ENCODE peak calls at places on chromosome 5, in five cellular contexts. One of them, this sample, is unnamed.
A peak's percentile ranks its signal among the peaks of the same experiment; 100 is the strongest.

GRCh38 chr5:171400169-171400568 is 12.5 kb downstream of the NPM1 start:
- DNase-seq in cardiac muscle cell: no peak
- DNase-seq in mammary epithelial cell: no peak
- DNase-seq in GM10248: no peak
- DNase-seq in HFF-Myc: no peak
- DNase-seq in this sample: no peak

GRCh38 chr5:131965826-131966415 is 20.5 kb upstream of the MEIKIN start:
- DNase-seq in cardiac muscle cell: no peak
- DNase-seq in GM10248: no peak
- DNase-seq in mammary epithelial cell: no peak
- DNase-seq in HFF-Myc: no peak
- DNase-seq in this sample: no peak

GRCh38 chr5:67006152-67006848 is 190.3 kb downstream of the CD180 start:
- DNase-seq in HFF-Myc: no peak
- DNase-seq in mammary epithelial cell: no peak
- DNase-seq in GM10248: no peak
- DNase-seq in cardiac muscle cell: no peak
- DNase-seq in this sample: no peak

GRCh38 chr5:65721050-65721774 is 697 bp downstream of the SGTB start:
- DNase-seq in HFF-Myc: peak; percentile 43
- DNase-seq in cardiac muscle cell: peak; percentile 64
- DNase-seq in GM10248: peak; percentile 45
- DNase-seq in mammary epithelial cell: peak; percentile 46
- DNase-seq in this sample: peak; percentile 48

GRCh38 chr5:15376803-15377202 is 123.2 kb upstream of the FBXL7 start:
- DNase-seq in GM10248: no peak
- DNase-seq in mammary epithelial cell: no peak
- DNase-seq in HFF-Myc: no peak
- DNase-seq in cardiac muscle cell: no peak
- DNase-seq in this sample: no peak

GRCh38 chr5:6713274-6714181 is at the start of gene TENT4A:
- DNase-seq in HFF-Myc: no peak
- DNase-seq in mammary epithelial cell: no peak
- DNase-seq in GM10248: peak; percentile 98
- DNase-seq in cardiac muscle cell: peak; percentile 41
- DNase-seq in this sample: peak; percentile 98

GRCh38 chr5:133328800-133329199 is 277.0 kb downstream of the HSPA4 start:
- DNase-seq in HFF-Myc: no peak
- DNase-seq in GM10248: no peak
- DNase-seq in mammary epithelial cell: no peak
- DNase-seq in cardiac muscle cell: no peak
- DNase-seq in this sample: no peak

GRCh38 chr5:176621661-176622079 is 8.7 kb downstream of the SNCB start:
- DNase-seq in HFF-Myc: no peak
- DNase-seq in GM10248: no peak
- DNase-seq in cardiac muscle cell: peak; percentile 43
- DNase-seq in mammary epithelial cell: no peak
- DNase-seq in this sample: no peak

GRCh38 chr5:87562068-87562467 is 149.3 kb upstream of the CCNH start:
- DNase-seq in GM10248: no peak
- DNase-seq in cardiac muscle cell: no peak
- DNase-seq in mammary epithelial cell: no peak
- DNase-seq in HFF-Myc: no peak
- DNase-seq in this sample: no peak

GRCh38 chr5:32794086-32794485 is 83.0 kb downstream of the NPR3 start:
- DNase-seq in mammary epithelial cell: no peak
- DNase-seq in HFF-Myc: no peak
- DNase-seq in GM10248: no peak
- DNase-seq in cardiac muscle cell: no peak
- DNase-seq in this sample: no peak

GRCh38 chr5:143850050-143850713 is 38.2 kb downstream of the HMHB1 start:
- DNase-seq in GM10248: no peak
- DNase-seq in mammary epithelial cell: no peak
- DNase-seq in HFF-Myc: no peak
- DNase-seq in cardiac muscle cell: no peak
- DNase-seq in this sample: no peak

GRCh38 chr5:7629559-7629958 is 221.4 kb downstream of the CFAP90 start:
- DNase-seq in HFF-Myc: no peak
- DNase-seq in GM10248: no peak
- DNase-seq in mammary epithelial cell: no peak
- DNase-seq in cardiac muscle cell: no peak
- DNase-seq in this sample: no peak

GRCh38 chr5:80346055-80346454 is 26.3 kb downstream of the SPZ1 start:
- DNase-seq in mammary epithelial cell: peak; percentile 23
- DNase-seq in cardiac muscle cell: peak; percentile 34
- DNase-seq in HFF-Myc: no peak
- DNase-seq in GM10248: peak; percentile 48
- DNase-seq in this sample: peak; percentile 54

GRCh38 chr5:124599048-124599973 is 147.1 kb downstream of the ZNF608 start:
- DNase-seq in mammary epithelial cell: peak; percentile 59
- DNase-seq in cardiac muscle cell: peak; percentile 25
- DNase-seq in HFF-Myc: no peak
- DNase-seq in GM10248: no peak
- DNase-seq in this sample: peak; percentile 22

GRCh38 chr5:97541864-97542263 is 358.8 kb upstream of the RIOK2 start:
- DNase-seq in GM10248: no peak
- DNase-seq in cardiac muscle cell: no peak
- DNase-seq in HFF-Myc: no peak
- DNase-seq in mammary epithelial cell: no peak
- DNase-seq in this sample: no peak

GRCh38 chr5:73380052-73380451 is 68.5 kb downstream of the FOXD1 start:
- DNase-seq in GM10248: no peak
- DNase-seq in mammary epithelial cell: no peak
- DNase-seq in cardiac muscle cell: no peak
- DNase-seq in HFF-Myc: no peak
- DNase-seq in this sample: peak; percentile 16

GRCh38 chr5:6859001-6859400 is 145.8 kb downstream of the TENT4A start:
- DNase-seq in cardiac muscle cell: no peak
- DNase-seq in mammary epithelial cell: no peak
- DNase-seq in GM10248: no peak
- DNase-seq in HFF-Myc: no peak
- DNase-seq in this sample: no peak

GRCh38 chr5:126936775-126937418 is 93.5 kb downstream of the MARCHF3 start:
- DNase-seq in cardiac muscle cell: no peak
- DNase-seq in GM10248: no peak
- DNase-seq in HFF-Myc: no peak
- DNase-seq in mammary epithelial cell: no peak
- DNase-seq in this sample: no peak
- TF ChIP-seq CTCF in cardiac muscle cell: no peak
- TF ChIP-seq CTCF in GM10248: no peak
- TF ChIP-seq CTCF in HFF-Myc: no peak
- TF ChIP-seq CTCF in mammary epithelial cell: no peak
- TF ChIP-seq CTCF in this sample: no peak

DNA sequence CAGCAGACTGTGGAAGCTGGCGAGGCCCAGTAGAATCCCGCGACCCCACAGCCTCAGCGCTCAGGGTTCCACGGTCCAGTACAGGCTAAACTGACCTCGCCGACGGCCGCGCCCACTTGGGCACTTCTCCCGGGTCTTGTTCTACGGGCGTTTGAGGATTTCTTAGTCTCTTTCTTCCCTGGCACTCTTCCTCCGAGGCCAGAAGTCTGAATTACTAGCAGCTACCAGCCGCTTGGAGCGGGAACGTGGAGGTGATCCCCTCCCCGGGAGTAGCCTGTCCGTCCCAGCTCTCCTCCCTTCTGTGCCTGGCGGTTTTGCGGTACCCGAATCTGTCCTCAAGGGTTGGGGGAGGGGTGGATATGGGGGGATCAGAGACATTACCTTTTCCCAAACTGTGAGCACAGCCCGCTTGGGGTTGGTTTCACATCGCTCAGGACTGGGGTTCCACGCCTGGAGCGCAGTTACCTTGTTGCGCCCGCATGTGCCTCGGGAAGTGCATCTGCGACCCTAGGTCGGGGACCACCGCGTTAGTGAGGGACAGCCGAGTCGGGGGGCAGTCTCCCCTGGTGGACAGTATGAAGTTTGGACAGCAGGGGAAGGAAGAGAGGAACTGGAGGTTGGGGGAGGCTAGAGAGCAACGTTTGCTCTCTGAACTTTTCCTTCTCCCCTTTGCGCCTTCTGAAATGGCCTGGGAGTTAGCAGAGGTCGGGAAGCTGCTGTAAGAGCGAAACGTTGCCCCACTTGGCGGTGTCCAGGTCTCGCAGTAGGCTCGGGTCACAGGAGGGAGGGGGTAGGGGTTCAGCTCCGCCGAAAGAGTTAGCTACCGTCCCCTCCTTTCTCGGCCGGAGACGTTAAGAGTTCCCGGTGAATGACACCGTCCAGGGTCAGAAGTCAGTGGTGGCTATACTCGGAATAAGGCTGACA is 190.8 kb downstream of the MEF2C start:
- DNase-seq in mammary epithelial cell: no peak
- DNase-seq in GM10248: no peak
- DNase-seq in cardiac muscle cell: no peak
- DNase-seq in HFF-Myc: no peak
- DNase-seq in this sample: peak; percentile 33
- TF ChIP-seq CTCF in mammary epithelial cell: no peak
- TF ChIP-seq CTCF in GM10248: no peak
- TF ChIP-seq CTCF in cardiac muscle cell: no peak
- TF ChIP-seq CTCF in HFF-Myc: no peak
- TF ChIP-seq CTCF in this sample: no peak

GRCh38 chr5:168365581-168366081 is 74.2 kb downstream of the WWC1 start:
- DNase-seq in cardiac muscle cell: peak; percentile 15
- DNase-seq in GM10248: no peak
- DNase-seq in mammary epithelial cell: peak; percentile 85
- DNase-seq in HFF-Myc: no peak
- DNase-seq in this sample: no peak
- TF ChIP-seq CTCF in cardiac muscle cell: peak; percentile 29
- TF ChIP-seq CTCF in GM10248: no peak
- TF ChIP-seq CTCF in mammary epithelial cell: peak; percentile 63
- TF ChIP-seq CTCF in HFF-Myc: peak; percentile 9
- TF ChIP-seq CTCF in this sample: no peak

GRCh38 chr5:138542956-138543729 is at the start of gene ETF1:
- DNase-seq in cardiac muscle cell: peak; percentile 100
- DNase-seq in mammary epithelial cell: peak; percentile 100
- DNase-seq in HFF-Myc: peak; percentile 97
- DNase-seq in GM10248: peak; percentile 99
- DNase-seq in this sample: peak; percentile 99
- TF ChIP-seq CTCF in cardiac muscle cell: no peak
- TF ChIP-seq CTCF in mammary epithelial cell: no peak
- TF ChIP-seq CTCF in HFF-Myc: no peak
- TF ChIP-seq CTCF in GM10248: no peak
- TF ChIP-seq CTCF in this sample: no peak

DNA sequence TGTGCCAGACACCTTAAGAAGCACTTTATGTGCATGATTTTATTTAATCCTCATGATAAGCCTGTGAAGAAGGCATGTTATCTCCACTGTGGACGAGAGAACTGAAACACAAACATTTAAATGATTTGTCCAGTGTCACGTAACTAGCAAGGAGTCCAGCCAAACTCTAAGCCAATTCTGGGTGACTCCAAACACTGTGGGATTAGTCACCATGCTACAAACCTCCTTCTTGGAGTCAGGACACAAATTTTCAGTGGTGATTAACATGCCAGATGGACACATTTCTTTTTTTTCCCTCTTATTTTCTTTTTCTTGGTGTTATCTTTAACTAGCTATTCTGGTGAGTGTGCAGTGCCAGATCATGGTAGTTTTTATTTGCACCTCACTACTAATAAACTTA is 316.8 kb downstream of the NDUFS4 start:
- DNase-seq in GM10248: no peak
- DNase-seq in mammary epithelial cell: no peak
- DNase-seq in HFF-Myc: peak; percentile 22
- DNase-seq in cardiac muscle cell: no peak
- DNase-seq in this sample: no peak
- TF ChIP-seq CTCF in GM10248: no peak
- TF ChIP-seq CTCF in mammary epithelial cell: no peak
- TF ChIP-seq CTCF in HFF-Myc: no peak
- TF ChIP-seq CTCF in cardiac muscle cell: no peak
- TF ChIP-seq CTCF in this sample: no peak